ENCODE peak calls at places on chromosomes 3 and 15, in eight cellular contexts. F is NCI-H2081; H is kidney glomerular epithelial cell; D is GM23338; E is CD4-positive, CD25-positive, alpha-beta regulatory T cell; G is HTR-8/SVneo; O is heart right ventricle; I is stimulated activated CD8-positive, alpha-beta memory T cell treated with anti-CD3 and anti-CD28 coated beads, Interleukin-15, amount 100 ng/mL, for 1 hour. A is an unnamed sample.

GRCh38 chr15:99615460-99615859 is 49.7 kb downstream of the MEF2A start:
- DNase-seq in F (no peak), H (no peak), D (no peak), E (no peak), G (no peak), O (no peak), I (no peak), A (no peak)

GRCh38 chr15:70424937-70425411 is 327.3 kb upstream of the TLE3 start:
- DNase-seq in F (no peak), H (no peak), D (no peak), E (peak; percentile 52), G (no peak), O (no peak), I (no peak), A (no peak)

GRCh38 chr3:130850846-130851245 is 43.0 kb upstream of the ATP2C1 start:
- DNase-seq in F (no peak), H (no peak), D (no peak), E (peak; percentile 19), G (no peak), O (no peak), I (no peak), A (peak; percentile 21)

GRCh38 chr3:24498391-24498790 is 3.7 kb upstream of the THRB start:
- DNase-seq in F (no peak), H (no peak), D (peak; percentile 62), E (no peak), G (no peak), O (no peak), I (no peak), A (no peak)

GRCh38 chr3:33482126-33482525 is 41.9 kb upstream of the UBP1 start:
- DNase-seq in F (peak; percentile 15), H (no peak), D (no peak), E (no peak), G (peak; percentile 10), O (no peak), I (no peak), A (no peak)

GRCh38 chr3:148924572-148924971 is 59.5 kb downstream of the CPA3 start:
- DNase-seq in F (no peak), H (no peak), D (no peak), E (no peak), G (peak; percentile 34), O (no peak), I (no peak), A (no peak)

GRCh38 chr15:74123131-74123429 is 7.3 kb upstream of the ISLR2 start:
- DNase-seq in F (no peak), H (no peak), D (peak; percentile 87), E (no peak), G (no peak), O (no peak), I (no peak), A (peak; percentile 64)

GRCh38 chr3:10517616-10518015 is 12.2 kb upstream of the ATP2B2 start:
- DNase-seq in F (no peak), H (no peak), D (no peak), E (no peak), G (no peak), O (no peak), I (no peak), A (no peak)

GRCh38 chr3:107897471-107898180 is 193.2 kb downstream of the CD47 start:
- DNase-seq in F (peak; percentile 64), H (peak; percentile 20), D (no peak), E (no peak), G (no peak), O (no peak), I (no peak), A (no peak)

GRCh38 chr3:38334656-38335055 is 11.9 kb upstream of the XYLB start:
- DNase-seq in F (no peak), H (no peak), D (no peak), E (no peak), G (no peak), O (no peak), I (no peak), A (no peak)

GRCh38 chr15:72593838-72594237 is 60.7 kb upstream of the GOLGA6B start:
- DNase-seq in F (no peak), H (no peak), D (no peak), E (no peak), G (no peak), O (no peak), I (no peak), A (no peak)

GRCh38 chr15:70494861-70495571 is 268.3 kb downstream of the UACA start:
- DNase-seq in F (peak; percentile 53), H (peak; percentile 92), D (no peak), E (no peak), G (peak; percentile 93), O (no peak), I (no peak), A (peak; percentile 67)

GRCh38 chr3:36166477-36166876 is 213.8 kb upstream of the STAC start:
- DNase-seq in F (no peak), H (peak; percentile 64), D (no peak), E (no peak), G (peak; percentile 27), O (no peak), I (no peak), A (peak; percentile 7)

GRCh38 chr15:101255615-101256350 is 3.9 kb upstream of the CHSY1 start:
- DNase-seq in F (no peak), H (no peak), D (no peak), E (no peak), G (no peak), O (no peak), I (no peak), A (peak; percentile 47)

GRCh38 chr3:149095487-149095886 is 9.2 kb upstream of the HLTF start:
- DNase-seq in F (no peak), H (no peak), D (no peak), E (no peak), G (no peak), O (no peak), I (no peak), A (no peak)

GRCh38 chr3:95123104-95123503 is 1060.2 kb downstream of the NSUN3 start:
- DNase-seq in F (no peak), H (no peak), D (no peak), E (no peak), G (no peak), O (no peak), I (no peak), A (no peak)

GRCh38 chr15:76393614-76394013 is 57.0 kb downstream of the ISL2 start:
- DNase-seq in F (peak; percentile 82), H (peak; percentile 29), D (no peak), E (no peak), G (no peak), O (no peak), I (no peak), A (peak; percentile 14)

GRCh38 chr15:96066852-96067490 is 263.5 kb upstream of the NR2F2 start:
- DNase-seq in F (no peak), H (no peak), D (no peak), E (no peak), G (no peak), O (no peak), I (no peak), A (peak; percentile 41)

GRCh38 chr15:99239545-99240198 is 9.7 kb downstream of the TTC23 start:
- DNase-seq in F (no peak), H (peak; percentile 20), D (no peak), E (no peak), G (no peak), O (no peak), I (no peak), A (no peak)

GRCh38 chr3:93969443-93969842 is 4.3 kb downstream of the PROS1 start:
- DNase-seq in F (no peak), H (no peak), D (no peak), E (no peak), G (peak; percentile 53), O (no peak), I (no peak), A (no peak)

GRCh38 chr15:22866066-22866465 is 27.6 kb downstream of the NIPA2 start:
- DNase-seq in F (no peak), H (no peak), D (no peak), E (no peak), G (no peak), O (no peak), I (no peak), A (no peak)

GRCh38 chr3:141261472-141262171 is 30.0 kb downstream of the PXYLP1 start:
- DNase-seq in F (peak; percentile 63), H (no peak), D (no peak), E (peak; percentile 28), G (no peak), O (no peak), I (no peak), A (no peak)

GRCh38 chr3:122484985-122485384 is 29.8 kb downstream of the KPNA1 start:
- DNase-seq in F (no peak), H (no peak), D (no peak), E (no peak), G (no peak), O (no peak), I (no peak), A (no peak)

GRCh38 chr3:109118584-109118983 is 650 bp upstream of the MORC1 start:
- DNase-seq in F (no peak), H (no peak), D (no peak), E (no peak), G (no peak), O (no peak), I (no peak), A (no peak)

GRCh38 chr3:81033185-81033584 is 728.3 kb downstream of the GBE1 start:
- DNase-seq in F (no peak), H (no peak), D (no peak), E (no peak), G (no peak), O (no peak), I (no peak), A (no peak)

GRCh38 chr15:94576889-94577533 is 345.6 kb downstream of the MCTP2 start:
- DNase-seq in F (peak; percentile 48), H (no peak), D (peak; percentile 84), E (peak; percentile 43), G (peak; percentile 4), O (no peak), I (no peak), A (peak; percentile 19)

GRCh38 chr3:120022729-120023128 is 71.5 kb downstream of the GSK3B start:
- DNase-seq in F (no peak), H (no peak), D (no peak), E (no peak), G (peak; percentile 10), O (no peak), I (no peak), A (no peak)

GRCh38 chr3:34073961-34074360 is 275.5 kb downstream of the PDCD6IP start:
- DNase-seq in F (no peak), H (no peak), D (no peak), E (no peak), G (no peak), O (no peak), I (no peak), A (no peak)

GRCh38 chr3:47758261-47759025 is 23.2 kb downstream of the SMARCC1 start:
- DNase-seq in F (no peak), H (no peak), D (no peak), E (no peak), G (no peak), O (no peak), I (no peak), A (no peak)

GRCh38 chr3:194379651-194380050 is 10.1 kb upstream of the LRRC15 start:
- DNase-seq in F (peak; percentile 79), H (no peak), D (no peak), E (no peak), G (no peak), O (no peak), I (no peak), A (no peak)